ENCODE peak calls at places on chromosomes 1 and 21, in seven cellular contexts. T is stimulated activated CD4-positive, alpha-beta T cell treated with anti-CD3 and anti-CD28 coated beads, Interleukin-4, amount 100 ng/mL, for 24 hours; Q is KBM-7; Z is esophagus squamous epithelium; D is adipocyte; V is HCT116; P is A549. C is an unnamed sample.

GRCh38 chr1:204080163-204080903 is 7.4 kb downstream of the SOX13 start:
- DNase-seq in T (no peak), Q (no peak), Z (no peak), D (peak), V (peak), P (peak), C (no peak)

GRCh38 chr1:109539676-109540075 is at the start of gene GPR61:
- DNase-seq in T (no peak), Q (no peak), Z (no peak), D (no peak), V (no peak), P (no peak), C (peak)

GRCh38 chr1:27760411-27760810 is 12.6 kb upstream of the STX12 start:
- DNase-seq in T (no peak), Q (peak), Z (no peak), D (no peak), V (no peak), P (peak), C (no peak)

GRCh38 chr1:53737648-53738204 is 1.2 kb downstream of the GLIS1 start:
- DNase-seq in T (no peak), Q (no peak), Z (no peak), D (peak), V (no peak), P (no peak), C (no peak)

GRCh38 chr1:26959722-26960624 is at the start of gene KDF1:
- DNase-seq in T (peak), Q (no peak), Z (no peak), D (no peak), V (peak), P (no peak), C (no peak)

GRCh38 chr21:45852886-45853400 is 128.6 kb upstream of the COL6A1 start:
- DNase-seq in T (no peak), Q (no peak), Z (no peak), D (no peak), V (no peak), P (no peak), C (no peak)

GRCh38 chr1:235024706-235025421 is 103.8 kb downstream of the TOMM20 start:
- DNase-seq in T (no peak), Q (no peak), Z (no peak), D (no peak), V (no peak), P (no peak), C (no peak)

GRCh38 chr1:8061673-8062386 is 35.7 kb upstream of the ERRFI1 start:
- DNase-seq in T (no peak), Q (no peak), Z (no peak), D (peak), V (no peak), P (peak), C (no peak)

GRCh38 chr21:38448619-38449186 is 49.6 kb downstream of the ERG start:
- DNase-seq in T (no peak), Q (peak), Z (no peak), D (peak), V (no peak), P (no peak), C (no peak)

GRCh38 chr1:56513095-56513494 is 66.3 kb downstream of the PLPP3 start:
- DNase-seq in T (no peak), Q (no peak), Z (no peak), D (no peak), V (no peak), P (no peak), C (no peak)

GRCh38 chr1:12040457-12041051 is 21.3 kb downstream of the MIIP start:
- DNase-seq in T (no peak), Q (peak), Z (no peak), D (peak), V (no peak), P (peak), C (no peak)

GRCh38 chr1:211828584-211829342 is 1.8 kb downstream of the LPGAT1 start:
- DNase-seq in T (no peak), Q (no peak), Z (no peak), D (no peak), V (no peak), P (no peak), C (no peak)

GRCh38 chr1:174080819-174081218 is 58.7 kb upstream of the RC3H1 start:
- DNase-seq in T (no peak), Q (no peak), Z (no peak), D (no peak), V (no peak), P (no peak), C (no peak)

GRCh38 chr21:25313891-25314646 is 293.2 kb downstream of the MRPL39 start:
- DNase-seq in T (no peak), Q (peak), Z (no peak), D (peak), V (no peak), P (no peak), C (no peak)

GRCh38 chr1:169150631-169151337 is 44.3 kb downstream of the ATP1B1 start:
- DNase-seq in T (no peak), Q (no peak), Z (no peak), D (no peak), V (no peak), P (no peak), C (no peak)

GRCh38 chr1:112058815-112059450 is 69.5 kb upstream of the KCND3 start:
- DNase-seq in T (no peak), Q (no peak), Z (no peak), D (no peak), V (no peak), P (no peak), C (no peak)

GRCh38 chr21:35225573-35225972 is 176.5 kb upstream of the RUNX1 start:
- DNase-seq in T (no peak), Q (no peak), Z (no peak), D (peak), V (no peak), P (no peak), C (no peak)

GRCh38 chr1:166924829-166925541 is 48.9 kb upstream of the TADA1 start:
- DNase-seq in T (no peak), Q (no peak), Z (no peak), D (no peak), V (no peak), P (no peak), C (no peak)

GRCh38 chr1:234230414-234230862 is 142.8 kb upstream of the COA6 start:
- DNase-seq in T (no peak), Q (peak), Z (no peak), D (no peak), V (no peak), P (no peak), C (no peak)

GRCh38 chr1:104019675-104020049 is 270.0 kb downstream of the AMY1C start:
- DNase-seq in T (no peak), Q (no peak), Z (no peak), D (no peak), V (no peak), P (no peak), C (no peak)

GRCh38 chr1:192610114-192610958 is 25.6 kb upstream of the RGS13 start:
- DNase-seq in T (no peak), Q (peak), Z (no peak), D (peak), V (peak), P (peak), C (no peak)

GRCh38 chr1:218357893-218358232 is 12.7 kb downstream of the TGFB2 start:
- DNase-seq in T (no peak), Q (no peak), Z (no peak), D (no peak), V (no peak), P (no peak), C (no peak)

GRCh38 chr1:20972855-20973254 is 185.7 kb upstream of the HP1BP3 start:
- DNase-seq in T (no peak), Q (no peak), Z (no peak), D (no peak), V (no peak), P (no peak), C (no peak)

GRCh38 chr1:154429118-154429517 is 24.0 kb downstream of the IL6R start:
- DNase-seq in T (no peak), Q (no peak), Z (no peak), D (no peak), V (no peak), P (no peak), C (no peak)

GRCh38 chr21:23936224-23936623 is 1671.1 kb downstream of the MRPL39 start:
- DNase-seq in T (no peak), Q (peak), Z (no peak), D (peak), V (no peak), P (peak), C (no peak)

GRCh38 chr1:107991371-107992066 is 26.5 kb upstream of the VAV3 start:
- DNase-seq in T (no peak), Q (no peak), Z (no peak), D (peak), V (no peak), P (no peak), C (no peak)

GRCh38 chr1:38589036-38589435 is 270.5 kb downstream of the RRAGC start:
- DNase-seq in T (no peak), Q (no peak), Z (no peak), D (no peak), V (no peak), P (no peak), C (no peak)

C was measured in anterior cingulate cortex.